ENCODE peak calls at places on chromosomes 12 and 14, in five cellular contexts. O is heart left ventricle, A is A549, I is ovary, R is IMR-90. J is an unnamed sample.

GRCh38 chr14:96797943-96798349 is 764 bp downstream of the VRK1 start:
- DNase-seq in O (no peak), A (peak), I (peak), R (no peak), J (peak)

GRCh38 chr14:73761621-73762355 is 47.6 kb upstream of the PNMA1 start:
- DNase-seq in O (no peak), A (no peak), I (no peak), R (no peak), J (no peak)

GRCh38 chr12:18171571-18171970 is 81.6 kb upstream of the RERGL start:
- DNase-seq in O (no peak), A (no peak), I (no peak), R (no peak), J (no peak)

GRCh38 chr12:126537961-126538530 is 1472.8 kb downstream of the AACS start:
- DNase-seq in O (no peak), A (no peak), I (no peak), R (no peak), J (no peak)

GRCh38 chr12:124663206-124663605 is 95.8 kb upstream of the NCOR2 start:
- DNase-seq in O (no peak), A (no peak), I (no peak), R (no peak), J (no peak)

GRCh38 chr12:66036317-66036716 is 94.2 kb downstream of the LLPH start:
- DNase-seq in O (peak), A (peak), I (peak), R (peak), J (no peak)

GRCh38 chr12:98532687-98533304 is 17.4 kb downstream of the TMPO start:
- DNase-seq in O (no peak), A (peak), I (no peak), R (peak), J (no peak)

GRCh38 chr14:91892918-91893527 is 25.7 kb upstream of the TC2N start:
- DNase-seq in O (no peak), A (peak), I (no peak), R (no peak), J (no peak)

GRCh38 chr14:104882325-104882973 is 17.4 kb downstream of the CEP170B start:
- DNase-seq in O (peak), A (peak), I (no peak), R (no peak), J (no peak)

GRCh38 chr12:24754690-24755638 is 193.9 kb downstream of the BCAT1 start:
- DNase-seq in O (no peak), A (no peak), I (no peak), R (peak), J (no peak)

GRCh38 chr12:3252416-3252815 is 175.2 kb downstream of the TSPAN9 start:
- DNase-seq in O (peak), A (no peak), I (peak), R (peak), J (no peak)

GRCh38 chr14:89911018-89911919 is 43.3 kb downstream of the EFCAB11 start:
- DNase-seq in O (no peak), A (no peak), I (no peak), R (peak), J (no peak)

GRCh38 chr14:87175175-87175574 is 817.8 kb downstream of the GALC start:
- DNase-seq in O (no peak), A (no peak), I (no peak), R (no peak), J (no peak)

GRCh38 chr12:89848732-89849131 is 140.1 kb upstream of the ATP2B1 start:
- DNase-seq in O (peak), A (no peak), I (no peak), R (no peak), J (no peak)

GRCh38 chr14:50038398-50039119 is 77.8 kb downstream of the VCPKMT start:
- DNase-seq in O (no peak), A (peak), I (no peak), R (peak), J (peak)

GRCh38 chr12:80946591-80946990 is 8.9 kb upstream of the LIN7A start:
- DNase-seq in O (no peak), A (no peak), I (no peak), R (peak), J (no peak)

GRCh38 chr12:12985817-12986408 is 14.2 kb downstream of the HEBP1 start:
- DNase-seq in O (no peak), A (peak), I (no peak), R (peak), J (no peak)

GRCh38 chr12:8030189-8030588 is 2.3 kb upstream of the FOXJ2 start:
- DNase-seq in O (no peak), A (no peak), I (no peak), R (no peak), J (no peak)

GRCh38 chr12:8033153-8034044 is 883 bp downstream of the FOXJ2 start:
- DNase-seq in O (no peak), A (peak), I (peak), R (peak), J (peak)

GRCh38 chr12:8034802-8035201 is 2.3 kb downstream of the FOXJ2 start:
- DNase-seq in O (no peak), A (no peak), I (no peak), R (no peak), J (no peak)

GRCh38 chr12:8031872-8032241 is 659 bp upstream of the FOXJ2 start:
- DNase-seq in O (no peak), A (no peak), I (no peak), R (no peak), J (no peak)

GRCh38 chr12:8032242-8033152 is at the start of gene FOXJ2:
- DNase-seq in O (peak), A (peak), I (peak), R (peak), J (peak)
- TF ChIP-seq POLR2A in O (peak), A (peak), I (peak), R (peak), J (peak)

DNA sequence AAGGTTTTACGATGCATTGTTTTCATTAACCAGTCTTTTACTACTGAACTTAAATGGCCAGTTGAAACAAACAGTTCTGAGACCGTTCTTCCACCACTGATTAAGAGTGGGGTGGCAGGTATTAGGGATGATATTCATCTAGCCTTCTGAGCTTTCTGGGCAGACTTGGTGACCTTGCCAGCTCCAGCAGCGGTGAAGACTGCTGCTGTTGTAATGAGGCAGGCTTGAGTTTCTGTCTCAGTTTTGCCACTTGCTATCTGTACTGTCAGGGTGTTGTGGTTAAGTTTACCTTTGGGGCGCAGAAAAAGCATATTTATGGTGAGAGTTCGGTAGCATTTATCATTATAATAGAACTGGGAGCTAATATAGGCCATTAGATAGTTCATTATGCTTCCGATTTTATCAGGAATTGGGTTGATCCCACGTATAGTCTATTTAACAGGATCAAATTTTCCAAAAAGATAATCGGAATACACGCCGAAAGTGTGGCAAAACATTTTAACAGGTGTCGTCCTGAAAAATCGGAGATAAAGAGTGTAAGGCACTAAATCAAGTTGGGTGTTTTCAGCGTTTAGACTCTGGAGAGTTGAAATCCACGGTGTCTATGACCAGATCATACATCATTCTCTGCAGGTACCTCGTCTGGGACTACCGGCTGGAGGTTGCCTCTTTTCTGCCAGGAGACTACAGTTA is 700 bp upstream of the NECAP1 start:
- DNase-seq in O (no peak), A (no peak), I (no peak), R (no peak), J (no peak)
- TF ChIP-seq POLR2A in O (no peak), A (no peak), I (no peak), R (no peak), J (no peak)

GRCh38 chr12:4355150-4355842 is 24.2 kb downstream of the FGF23 start:
- DNase-seq in O (no peak), A (no peak), I (no peak), R (no peak), J (no peak)

GRCh38 chr12:4353785-4354208 is 25.7 kb downstream of the FGF23 start:
- DNase-seq in O (no peak), A (no peak), I (no peak), R (no peak), J (no peak)

GRCh38 chr12:4355843-4356327 is 23.6 kb downstream of the FGF23 start:
- DNase-seq in O (no peak), A (no peak), I (no peak), R (peak), J (no peak)
- TF ChIP-seq POLR2A in O (no peak), A (no peak), I (no peak), R (no peak), J (peak)

GRCh38 chr12:39533951-39534350 is 85.7 kb downstream of the ABCD2 start:
- DNase-seq in O (no peak), A (no peak), I (no peak), R (no peak), J (no peak)

GRCh38 chr12:39541471-39541870 is 78.1 kb downstream of the ABCD2 start:
- DNase-seq in O (no peak), A (no peak), I (no peak), R (no peak), J (no peak)

DNA sequence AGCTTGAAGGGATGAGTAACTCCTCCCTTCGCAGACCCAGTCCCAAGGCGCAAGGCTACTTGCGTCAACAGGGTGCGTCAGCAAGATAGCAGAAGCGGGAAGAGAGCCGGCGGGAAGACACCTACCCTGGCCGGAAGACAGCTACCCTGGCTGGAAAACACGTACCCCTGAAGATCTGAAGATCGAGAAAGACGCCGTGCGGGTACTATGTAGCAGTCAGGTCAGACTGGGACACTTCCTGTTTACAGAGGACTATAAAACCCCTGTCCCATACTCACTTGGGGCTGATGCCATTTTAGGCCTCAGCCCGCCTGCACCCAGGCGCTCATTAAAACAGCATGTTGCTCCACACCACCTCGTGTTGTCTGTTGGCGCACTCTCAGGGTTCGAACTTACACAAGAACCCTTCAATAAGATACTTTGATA is 80.9 kb downstream of the ABCD2 start:
- DNase-seq in O (no peak), A (no peak), I (no peak), R (no peak), J (no peak)
- TF ChIP-seq POLR2A in O (no peak), A (no peak), I (no peak), R (no peak), J (no peak)

DNA sequence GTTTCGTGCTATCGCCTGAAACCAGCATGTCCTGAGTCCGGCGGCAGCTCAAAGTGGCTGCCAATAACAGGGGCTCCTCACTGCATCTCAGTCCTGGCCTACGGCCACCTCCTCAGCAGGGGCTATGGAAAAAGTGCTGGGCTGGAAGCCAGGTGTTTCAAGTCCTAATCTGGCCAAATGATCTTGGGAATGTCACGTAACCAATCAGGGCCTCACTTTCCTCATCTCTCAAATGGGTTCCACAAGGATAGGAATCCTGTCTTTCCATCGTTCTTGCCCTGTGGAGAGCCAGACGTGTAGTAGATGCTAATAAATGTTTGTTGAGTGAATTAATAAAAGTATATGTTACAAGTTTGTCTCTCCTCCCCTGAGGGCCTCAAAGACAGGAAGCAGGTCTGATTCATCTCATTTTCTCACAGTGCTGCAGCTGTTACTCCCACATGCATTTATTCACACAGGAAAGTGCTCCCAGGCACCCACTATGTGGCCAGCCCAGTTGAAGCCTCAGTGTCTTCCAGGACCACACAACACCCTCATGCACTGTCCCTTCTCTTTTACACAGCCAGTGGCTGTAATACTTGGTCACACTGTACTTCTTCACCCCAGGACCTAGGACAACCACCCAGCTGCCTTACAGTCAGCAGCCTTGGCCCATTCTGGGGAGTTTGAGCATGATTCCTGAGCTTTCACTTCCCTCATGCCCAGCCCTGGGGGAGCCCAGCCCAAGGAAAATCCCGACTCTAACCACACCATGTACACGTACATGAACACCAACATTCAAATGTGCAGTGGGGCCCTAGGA is 5.0 kb downstream of the CMKLR1 start:
- DNase-seq in O (no peak), A (no peak), I (no peak), R (peak), J (no peak)
- TF ChIP-seq POLR2A in O (no peak), A (no peak), I (no peak), R (no peak), J (peak)

DNA sequence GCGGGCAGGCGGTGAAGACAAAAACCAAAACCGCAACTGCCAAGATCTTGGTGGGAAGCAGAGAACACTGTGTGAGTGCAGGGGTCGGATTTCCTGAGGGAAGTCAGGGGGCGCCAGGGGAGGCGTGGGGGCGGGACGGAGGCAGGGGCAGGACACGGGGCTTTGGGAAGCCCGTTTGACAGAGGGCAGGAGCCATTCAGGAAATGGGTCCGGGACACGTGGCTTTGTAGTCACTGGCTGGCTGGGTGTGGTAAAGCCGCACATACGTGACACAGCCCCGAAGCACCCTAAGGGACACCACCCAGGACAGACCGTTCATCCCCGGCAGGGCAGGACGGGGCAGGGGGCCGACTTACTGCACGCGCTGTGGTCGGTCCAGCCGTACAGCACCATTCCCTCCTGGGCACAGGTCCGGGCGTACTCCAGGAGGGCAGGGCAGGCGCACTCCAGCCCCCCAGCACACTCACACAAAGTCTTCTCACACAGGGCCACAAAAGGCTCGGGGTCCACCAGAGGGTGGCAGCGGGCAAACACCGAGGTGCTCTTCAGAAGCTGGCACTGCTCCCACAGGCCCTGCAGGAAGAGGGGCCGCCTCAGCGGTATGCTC is 49.4 kb downstream of the VWF start:
- DNase-seq in O (no peak), A (no peak), I (no peak), R (no peak), J (no peak)
- TF ChIP-seq POLR2A in O (no peak), A (no peak), I (no peak), R (no peak), J (no peak)

DNA sequence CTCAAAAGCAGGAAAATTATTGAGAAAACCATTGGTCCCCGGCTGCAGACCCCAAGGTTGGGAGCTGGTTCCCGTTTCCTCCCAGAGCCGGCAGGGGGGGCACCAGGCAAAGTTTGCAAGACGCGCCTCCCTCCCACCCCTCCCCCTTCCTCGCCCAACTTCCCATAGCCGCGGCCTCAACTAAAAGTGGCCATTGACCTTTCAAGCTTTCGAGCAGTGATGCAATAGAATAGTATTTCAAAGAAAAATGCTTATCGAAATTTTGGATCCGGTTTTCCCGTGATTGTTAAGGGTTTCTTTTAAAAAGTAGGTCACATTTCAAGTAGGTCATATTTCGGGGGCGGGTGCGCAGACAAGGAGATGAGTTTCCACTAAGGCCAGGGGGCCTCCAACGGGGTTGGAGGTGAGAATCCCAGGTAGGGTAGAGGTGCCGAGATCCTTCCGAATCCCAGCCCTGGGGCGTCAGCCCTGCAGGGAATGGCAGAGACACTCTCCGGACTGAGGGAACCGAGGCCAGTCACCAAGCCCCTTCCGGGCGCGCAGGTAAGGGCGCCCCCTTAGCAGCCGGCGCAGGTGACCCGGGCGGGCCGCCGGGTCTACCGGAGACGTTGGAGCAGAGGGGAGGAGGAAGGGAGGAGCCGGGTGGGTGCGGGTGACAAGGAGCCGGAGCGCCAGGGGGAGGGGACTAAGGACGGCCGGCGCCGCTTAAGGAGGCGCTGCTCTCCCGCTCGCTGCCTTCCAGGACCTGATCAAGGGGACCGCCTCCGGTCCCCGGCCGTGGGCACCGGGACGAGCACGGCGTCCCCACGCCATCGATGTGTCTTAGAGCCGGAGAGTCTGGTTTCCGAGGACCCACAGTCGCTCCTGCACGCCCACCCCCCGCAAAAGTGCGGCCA is 2.6 kb upstream of the SOCS2 start:
- DNase-seq in O (peak), A (peak), I (peak), R (peak), J (peak)
- TF ChIP-seq POLR2A in O (no peak), A (no peak), I (no peak), R (no peak), J (no peak)

J was measured in GM12892.